ENCODE peak calls at places on chromosomes 3 and 15, in eight cellular contexts. E, K, V, I, W, Q, A and Y are unnamed samples.
A peak's percentile ranks its signal among the peaks of the same experiment; 100 is the strongest.

GRCh38 chr3:108564564-108564963 is 24.7 kb downstream of the CIP2A start:
- DNase-seq in I (no peak), Q (no peak), E (no peak), V (no peak), A (no peak), W (no peak), K (no peak), Y (no peak)

GRCh38 chr3:64612916-64613526 is 74.8 kb downstream of the ADAMTS9 start:
- DNase-seq in W (peak; percentile 59), V (no peak), K (no peak), A (no peak), I (no peak), Q (peak; percentile 32), E (no peak), Y (no peak)

GRCh38 chr3:7618606-7619005 is 757.7 kb downstream of the GRM7 start:
- DNase-seq in W (peak; percentile 2), E (no peak), Q (no peak), I (no peak), K (no peak), V (no peak), A (no peak), Y (no peak)

GRCh38 chr3:182597621-182598041 is 195.7 kb upstream of the ATP11B start:
- DNase-seq in Q (no peak), A (no peak), V (no peak), E (no peak), I (no peak), W (no peak), K (no peak), Y (no peak)

GRCh38 chr15:33737687-33738606 is 230.3 kb upstream of the CHRM5 start:
- DNase-seq in E (peak; percentile 49), I (no peak), A (peak; percentile 29), K (peak; percentile 2), V (peak; percentile 51), Q (no peak), W (peak; percentile 62), Y (no peak)

GRCh38 chr3:179811321-179812095 is 158.7 kb downstream of the USP13 start:
- DNase-seq in K (peak; percentile 2), V (peak; percentile 44), W (peak; percentile 70), E (peak; percentile 42), A (peak; percentile 68), I (no peak), Q (no peak), Y (no peak)

GRCh38 chr15:39752991-39753390 is 29.6 kb downstream of the FSIP1 start:
- DNase-seq in Q (no peak), W (no peak), K (no peak), V (no peak), I (no peak), E (no peak), A (no peak), Y (no peak)

GRCh38 chr15:31367730-31368344 is 41.2 kb downstream of the KLF13 start:
- DNase-seq in I (no peak), W (no peak), A (no peak), V (no peak), K (no peak), E (no peak), Q (no peak), Y (no peak)

GRCh38 chr15:80570553-80570952 is 124.6 kb upstream of the ABHD17C start:
- DNase-seq in K (no peak), Q (no peak), A (no peak), E (no peak), I (no peak), W (no peak), V (no peak), Y (no peak)

GRCh38 chr3:133926736-133927542 is 31.3 kb upstream of the RAB6B start:
- DNase-seq in E (peak; percentile 18), A (no peak), V (no peak), I (no peak), K (no peak), W (peak; percentile 20), Q (no peak), Y (no peak)

GRCh38 chr3:155639462-155640055 is 105.3 kb downstream of the PLCH1 start:
- DNase-seq in A (no peak), V (no peak), Q (no peak), E (no peak), K (no peak), W (no peak), I (no peak), Y (no peak)

GRCh38 chr3:194112120-194113106 is 23.5 kb upstream of the HES1 start:
- DNase-seq in K (no peak), I (no peak), V (no peak), E (no peak), Q (no peak), A (peak; percentile 97), W (no peak), Y (no peak)

GRCh38 chr15:88835646-88836045 is 32.4 kb downstream of the ACAN start:
- DNase-seq in I (no peak), Q (no peak), E (no peak), A (no peak), V (no peak), K (no peak), W (no peak), Y (no peak)

GRCh38 chr3:168080499-168081170 is 15.1 kb downstream of the GOLIM4 start:
- DNase-seq in W (no peak), K (no peak), A (no peak), Q (no peak), E (no peak), I (no peak), V (no peak), Y (no peak)

GRCh38 chr3:34725774-34726173 is 913.6 kb upstream of the ARPP21 start:
- DNase-seq in A (no peak), Q (no peak), I (no peak), E (peak; percentile 40), W (peak; percentile 63), K (no peak), V (no peak), Y (no peak)

GRCh38 chr15:35427091-35427490 is 118.9 kb downstream of the DPH6 start:
- DNase-seq in Q (no peak), A (peak; percentile 17), E (no peak), V (no peak), K (no peak), I (no peak), W (no peak), Y (no peak)
- H3K4me3 ChIP-seq in Q (no peak overlapping the region), A (no peak overlapping the region), E (no peak overlapping the region), V (no peak overlapping the region), K (no peak overlapping the region), I (no peak overlapping the region), W (no peak overlapping the region), Y (no peak overlapping the region)

DNA sequence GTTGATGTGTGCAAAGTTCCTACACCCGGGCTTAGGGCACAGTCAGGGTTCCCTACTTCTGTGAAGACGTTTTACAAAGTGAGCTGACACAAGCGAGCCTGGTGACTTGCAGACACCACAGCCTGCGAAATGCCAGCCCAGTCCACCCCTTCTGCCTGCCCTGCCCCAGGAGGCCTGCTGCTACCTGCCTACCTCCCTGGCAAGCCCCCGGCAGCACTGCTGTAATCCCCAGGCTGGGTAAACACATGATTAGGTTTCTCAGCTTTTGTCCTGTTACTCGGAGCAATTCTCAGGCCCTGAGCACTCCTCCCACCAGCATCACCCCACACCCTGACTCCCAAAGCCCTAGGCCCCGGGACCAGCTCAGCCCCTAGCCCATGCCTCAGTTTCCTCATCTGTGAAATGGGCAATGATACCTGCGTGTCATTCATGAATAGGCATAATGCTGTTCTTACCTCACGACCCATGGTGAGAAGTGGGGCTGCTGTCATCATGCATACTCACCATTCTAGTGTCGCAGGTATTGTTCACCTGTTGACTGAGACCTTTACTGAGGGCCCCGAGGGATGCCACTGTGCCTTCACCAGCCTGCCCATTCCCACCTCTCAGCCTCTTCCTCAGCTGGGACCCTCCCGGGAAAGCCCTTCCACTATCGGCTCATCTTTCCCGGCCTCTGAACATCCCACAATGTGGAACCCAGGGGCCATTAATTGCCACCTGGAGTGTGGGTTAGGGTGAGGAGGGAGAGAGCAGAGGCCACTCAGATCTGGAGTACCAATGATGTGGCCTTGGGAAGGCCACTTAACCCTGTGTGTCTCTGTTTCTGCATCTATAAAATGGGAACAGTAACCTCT is 31.5 kb upstream of the SLC6A6 start:
- DNase-seq in V (no peak), Q (no peak), K (no peak), I (no peak), A (no peak), E (no peak), W (no peak), Y (no peak)
- H3K4me1 ChIP-seq in V (peaks cover 20% of the 10 kb centered on the region), Q (peaks cover 62% of the 10 kb centered on the region), K (no peaks in the 10 kb centered on the region), I (no peaks in the 10 kb centered on the region), A (peaks cover 47% of the 10 kb centered on the region), E (peaks cover 26% of the 10 kb centered on the region), W (peaks cover 26% of the 10 kb centered on the region), Y (peaks cover 16% of the 10 kb centered on the region)

GRCh38 chr15:98834976-98835375 is 172.6 kb downstream of the PGPEP1L start:
- DNase-seq in Q (no peak), E (no peak), W (no peak), I (no peak), K (no peak), A (no peak), V (no peak), Y (no peak)
- H3K9me3 ChIP-seq in Q (peaks cover 23% of the 10 kb centered on the region), E (peaks cover 13% of the 10 kb centered on the region), W (no peaks in the 10 kb centered on the region), I (peaks cover 9% of the 10 kb centered on the region), K (no peaks in the 10 kb centered on the region), A (peaks cover 44% of the 10 kb centered on the region), V (no peaks in the 10 kb centered on the region), Y (peaks cover 4% of the 10 kb centered on the region)

GRCh38 chr3:57383838-57384237 is 91.4 kb upstream of the ASB14 start:
- DNase-seq in E (no peak), V (no peak), I (no peak), A (no peak), Q (no peak), K (no peak), W (no peak), Y (no peak)
- H3K4me3 ChIP-seq in E (no peak overlapping the region), V (no peak overlapping the region), I (no peak overlapping the region), A (no peak overlapping the region), Q (no peak overlapping the region), K (no peak overlapping the region), W (no peak overlapping the region), Y (no peak overlapping the region)

GRCh38 chr15:70264738-70265465 is 167.2 kb upstream of the TLE3 start:
- DNase-seq in V (no peak), W (no peak), K (no peak), E (no peak), I (no peak), Q (no peak), A (no peak), Y (no peak)

GRCh38 chr15:70262591-70263274 is 165.0 kb upstream of the TLE3 start:
- DNase-seq in W (no peak), A (no peak), I (no peak), K (no peak), E (no peak), V (no peak), Q (peak; percentile 25), Y (no peak)

GRCh38 chr15:70265466-70265978 is 167.8 kb upstream of the TLE3 start:
- DNase-seq in A (no peak), V (no peak), W (no peak), I (no peak), E (no peak), K (no peak), Q (no peak), Y (no peak)

GRCh38 chr15:70262171-70262570 is 164.5 kb upstream of the TLE3 start:
- DNase-seq in Q (no peak), V (no peak), I (no peak), W (no peak), A (no peak), K (no peak), E (no peak), Y (no peak)

DNA sequence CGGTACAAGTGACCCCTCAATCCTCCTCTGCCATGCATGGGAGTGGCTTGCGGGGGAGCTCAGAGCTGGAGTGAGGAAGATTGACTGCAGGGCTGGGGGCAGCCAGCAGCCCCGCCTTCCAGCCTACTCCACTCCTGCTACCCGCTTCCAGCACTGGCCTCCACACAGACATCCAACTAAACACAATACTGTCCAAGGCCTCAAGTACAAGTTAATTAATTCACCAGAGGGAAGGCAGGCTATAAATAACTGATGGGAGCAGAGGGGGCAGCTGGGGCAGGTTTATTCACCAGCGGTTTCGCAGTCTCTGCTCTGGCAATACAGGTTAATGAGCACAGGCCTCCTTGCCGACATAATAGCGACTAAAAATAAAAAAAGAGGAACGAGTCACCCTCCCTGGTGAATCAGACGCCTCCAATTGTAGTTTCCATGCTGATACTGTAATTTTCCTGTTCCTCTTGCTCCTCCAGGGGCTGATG is 166.3 kb upstream of the TLE3 start:
- DNase-seq in W (peak; percentile 60), E (no peak), Q (peak; percentile 36), I (no peak), A (no peak), K (no peak), V (no peak), Y (no peak)
- H3K4me1 ChIP-seq in W (peaks cover 11% of the 10 kb centered on the region), E (peaks cover 33% of the 10 kb centered on the region), Q (peaks cover 59% of the 10 kb centered on the region), I (no peaks in the 10 kb centered on the region), A (peaks cover 11% of the 10 kb centered on the region), K (peaks cover 17% of the 10 kb centered on the region), V (peaks cover 27% of the 10 kb centered on the region), Y (peaks cover 20% of the 10 kb centered on the region)